ENCODE peak calls at places on chromosomes 6 and 20, in five cellular contexts. Z is stimulated activated CD8-positive, alpha-beta memory T cell treated with anti-CD3 and anti-CD28 coated beads, Interleukin-7, amount 100 ng/mL, for 1 hour; W is RWPE1; F is amniotic stem cell; V is NCI-H774. P is an unnamed sample.

GRCh38 chr6:30824698-30825097 is 59.6 kb upstream of the DDR1 start:
- DNase-seq in Z (no peak), W (no peak), F (no peak), V (no peak), P (no peak)

GRCh38 chr6:155188707-155189496 is 74.9 kb upstream of the CLDN20 start:
- DNase-seq in Z (no peak), W (peak; percentile 62), F (peak; percentile 51), V (no peak), P (peak; percentile 39)

GRCh38 chr20:46276531-46276930 is 31.8 kb downstream of the CDH22 start:
- DNase-seq in Z (no peak), W (peak; percentile 38), F (no peak), V (no peak), P (no peak)

GRCh38 chr20:62417981-62418708 is 9.2 kb downstream of the RBBP8NL start:
- DNase-seq in Z (no peak), W (no peak), F (no peak), V (no peak), P (no peak)

GRCh38 chr6:168865-169455 is 123.3 kb upstream of the DUSP22 start:
- DNase-seq in Z (no peak), W (peak; percentile 54), F (no peak), V (peak; percentile 5), P (peak; percentile 55)

GRCh38 chr20:62143976-62144825 is 632 bp downstream of the SS18L1 start:
- DNase-seq in Z (no peak), W (peak; percentile 89), F (no peak), V (no peak), P (peak; percentile 39)

GRCh38 chr20:4167261-4168004 is 152.1 kb upstream of the RNF24 start:
- DNase-seq in Z (no peak), W (no peak), F (no peak), V (no peak), P (no peak)

GRCh38 chr6:27777614-27778355 is 134.4 kb downstream of the OR2B2 start:
- DNase-seq in Z (no peak), W (no peak), F (no peak), V (no peak), P (no peak)

GRCh38 chr6:142400495-142400894 is 98.7 kb downstream of the ADGRG6 start:
- DNase-seq in Z (no peak), W (no peak), F (no peak), V (no peak), P (no peak)

P was measured in LoVo.